ENCODE peak calls at places on chromosome 1, in six cellular contexts. Q, F, Z, N, J and X are unnamed samples.

GRCh38 chr1:218772575-218772974 is 401.1 kb upstream of the LYPLAL1 start:
- DNase-seq in Q (peak; percentile 85), F (no peak), Z (no peak), N (peak; percentile 82), J (peak; percentile 74), X (no peak)

GRCh38 chr1:89966666-89967065 is 28.2 kb upstream of the ZNF326 start:
- DNase-seq in Q (no peak), F (no peak), Z (no peak), N (no peak), J (no peak), X (no peak)

GRCh38 chr1:221440658-221441057 is 301.2 kb downstream of the DUSP10 start:
- DNase-seq in Q (no peak), F (no peak), Z (no peak), N (peak; percentile 52), J (peak; percentile 39), X (no peak)

GRCh38 chr1:232084584-232085223 is 458.1 kb downstream of the DISC1 start:
- DNase-seq in Q (peak; percentile 37), F (peak; percentile 17), Z (no peak), N (peak; percentile 17), J (peak; percentile 17), X (no peak)

GRCh38 chr1:209813902-209814301 is 8.0 kb upstream of the IRF6 start:
- DNase-seq in Q (no peak), F (no peak), Z (no peak), N (no peak), J (no peak), X (no peak)

GRCh38 chr1:86846166-86846647 is 67.7 kb downstream of the SELENOF start:
- DNase-seq in Q (peak; percentile 91), F (no peak), Z (no peak), N (peak; percentile 92), J (peak; percentile 97), X (no peak)

GRCh38 chr1:86516366-86516765 is 30.5 kb upstream of the CLCA4 start:
- DNase-seq in Q (no peak), F (no peak), Z (no peak), N (peak; percentile 44), J (no peak), X (no peak)

GRCh38 chr1:11967028-11967547 is 13.2 kb upstream of the MFN2 start:
- DNase-seq in Q (no peak), F (peak; percentile 15), Z (no peak), N (peak; percentile 35), J (peak; percentile 17), X (peak; percentile 43)

GRCh38 chr1:91609571-91609970 is 108.9 kb downstream of the CDC7 start:
- DNase-seq in Q (peak; percentile 77), F (no peak), Z (no peak), N (peak; percentile 81), J (peak; percentile 78), X (no peak)

GRCh38 chr1:53842347-53842746 is 4.3 kb upstream of the NDC1 start:
- DNase-seq in Q (no peak), F (no peak), Z (no peak), N (no peak), J (no peak), X (no peak)

GRCh38 chr1:53834776-53835175 is 3.3 kb downstream of the NDC1 start:
- DNase-seq in Q (no peak), F (no peak), Z (no peak), N (no peak), J (no peak), X (no peak)

GRCh38 chr1:53838654-53838974 is 518 bp upstream of the NDC1 start:
- DNase-seq in Q (no peak), F (no peak), Z (no peak), N (no peak), J (no peak), X (no peak)

GRCh38 chr1:53835491-53835890 is 2.6 kb downstream of the NDC1 start:
- DNase-seq in Q (peak; percentile 82), F (no peak), Z (no peak), N (no peak), J (peak; percentile 65), X (no peak)

GRCh38 chr1:53837924-53838653 is at the start of gene NDC1:
- DNase-seq in Q (peak; percentile 96), F (peak; percentile 96), Z (peak; percentile 90), N (peak; percentile 98), J (peak; percentile 95), X (peak; percentile 94)
- TF ChIP-seq CTCF in Q (peak; percentile 18), F (peak; percentile 2), Z (peak; percentile 29), N (no peak), J (no peak), X (peak; percentile 2)

GRCh38 chr1:207820568-207821463 is 69.0 kb downstream of the CD46 start:
- DNase-seq in Q (no peak), F (no peak), Z (no peak), N (no peak), J (no peak), X (no peak)
- H3K4me3 ChIP-seq in Q (no peak overlapping the region), F (peak overlapping the region; percentile 77), Z (peak overlapping the region; percentile 78), N (no peak overlapping the region), J (no peak overlapping the region), X (peak overlapping the region; percentile 73)

GRCh38 chr1:215958836-215959235 is 391.7 kb downstream of the KCTD3 start:
- DNase-seq in Q (peak; percentile 72), F (no peak), Z (no peak), N (no peak), J (peak; percentile 6), X (no peak)

GRCh38 chr1:215957692-215958091 is 390.6 kb downstream of the KCTD3 start:
- DNase-seq in Q (peak; percentile 66), F (no peak), Z (no peak), N (no peak), J (peak; percentile 13), X (no peak)
- TF ChIP-seq CTCF in Q (no peak), F (no peak), Z (no peak), N (no peak), J (no peak), X (no peak)

DNA sequence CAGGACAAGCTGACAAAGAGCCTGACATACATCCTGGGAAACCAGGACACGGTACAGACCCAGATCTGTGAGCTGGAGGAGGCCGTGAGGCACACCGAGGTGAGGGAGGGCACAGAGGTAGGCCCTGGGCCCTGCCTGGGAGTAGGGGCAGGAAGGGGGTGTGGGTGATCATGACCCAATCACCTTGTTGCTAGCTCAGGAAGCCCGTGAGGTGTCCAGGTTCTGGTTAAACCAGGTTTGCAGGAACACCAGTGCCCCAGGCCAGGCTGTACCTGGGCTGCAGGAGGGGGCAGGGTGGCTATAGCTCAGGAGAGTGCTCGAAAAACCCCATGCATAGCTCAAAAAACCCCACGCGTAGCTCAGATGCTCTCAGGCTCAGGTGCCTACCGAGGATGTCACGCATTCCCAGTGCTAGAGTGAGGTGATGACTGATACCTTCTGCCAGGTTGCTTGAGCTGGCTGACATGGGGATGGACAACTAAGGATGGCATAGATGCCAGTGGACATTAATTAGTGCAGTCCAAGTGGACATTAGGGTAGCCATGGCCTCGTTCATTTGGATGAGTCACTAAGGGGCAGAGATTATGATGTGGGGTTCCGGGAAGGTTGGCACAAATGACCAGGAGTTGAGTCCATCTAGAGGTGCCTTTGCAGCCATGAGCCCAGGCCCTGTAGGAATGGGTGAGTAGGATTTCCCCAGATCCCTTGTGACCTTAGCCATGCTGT is 3.7 kb downstream of the TRIM46 start:
- DNase-seq in Q (no peak), F (no peak), Z (no peak), N (no peak), J (no peak), X (no peak)
- H3K4me3 ChIP-seq in Q (no peak overlapping the region), F (no peak overlapping the region), Z (no peak overlapping the region), N (no peak overlapping the region), J (no peak overlapping the region), X (no peak overlapping the region)

DNA sequence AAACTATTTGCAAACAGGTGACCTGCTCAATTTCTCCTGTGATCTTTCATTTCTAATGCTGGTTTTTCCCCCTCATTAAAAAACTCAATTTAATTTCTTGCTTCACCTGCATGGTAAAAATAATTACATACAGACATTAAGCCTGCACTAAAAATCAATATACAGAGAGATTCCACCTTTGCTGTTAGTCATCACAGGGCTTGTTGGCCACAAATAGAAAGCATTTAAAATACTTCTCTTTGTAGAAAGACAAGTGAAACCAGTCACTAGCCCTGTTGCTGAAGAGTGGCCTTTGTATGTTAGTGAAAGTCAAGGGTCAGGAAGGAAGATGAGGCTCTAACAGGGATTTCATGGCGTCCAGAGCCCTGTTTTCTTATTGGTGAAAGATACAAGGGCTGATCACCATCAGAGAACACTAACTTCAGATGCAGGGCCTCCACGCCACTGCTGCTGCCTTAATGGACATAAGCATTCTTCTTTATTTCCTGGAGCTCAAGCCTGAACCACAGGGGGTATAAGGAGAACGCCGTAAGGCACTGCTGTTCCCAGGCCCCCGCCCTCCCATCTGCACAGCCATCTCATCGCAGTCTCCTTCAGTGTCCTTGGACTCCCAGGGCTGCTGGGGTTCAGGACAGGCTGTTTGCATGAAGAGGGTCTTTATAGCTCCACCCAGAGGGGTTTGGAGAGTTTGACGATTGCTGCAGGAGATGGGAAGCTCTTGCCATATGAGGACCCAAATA is 117.2 kb upstream of the IRF2BP2 start:
- DNase-seq in Q (peak; percentile 29), F (peak; percentile 60), Z (no peak), N (no peak), J (peak; percentile 35), X (peak; percentile 40)
- TF ChIP-seq CTCF in Q (no peak), F (no peak), Z (no peak), N (no peak), J (no peak), X (no peak)

DNA sequence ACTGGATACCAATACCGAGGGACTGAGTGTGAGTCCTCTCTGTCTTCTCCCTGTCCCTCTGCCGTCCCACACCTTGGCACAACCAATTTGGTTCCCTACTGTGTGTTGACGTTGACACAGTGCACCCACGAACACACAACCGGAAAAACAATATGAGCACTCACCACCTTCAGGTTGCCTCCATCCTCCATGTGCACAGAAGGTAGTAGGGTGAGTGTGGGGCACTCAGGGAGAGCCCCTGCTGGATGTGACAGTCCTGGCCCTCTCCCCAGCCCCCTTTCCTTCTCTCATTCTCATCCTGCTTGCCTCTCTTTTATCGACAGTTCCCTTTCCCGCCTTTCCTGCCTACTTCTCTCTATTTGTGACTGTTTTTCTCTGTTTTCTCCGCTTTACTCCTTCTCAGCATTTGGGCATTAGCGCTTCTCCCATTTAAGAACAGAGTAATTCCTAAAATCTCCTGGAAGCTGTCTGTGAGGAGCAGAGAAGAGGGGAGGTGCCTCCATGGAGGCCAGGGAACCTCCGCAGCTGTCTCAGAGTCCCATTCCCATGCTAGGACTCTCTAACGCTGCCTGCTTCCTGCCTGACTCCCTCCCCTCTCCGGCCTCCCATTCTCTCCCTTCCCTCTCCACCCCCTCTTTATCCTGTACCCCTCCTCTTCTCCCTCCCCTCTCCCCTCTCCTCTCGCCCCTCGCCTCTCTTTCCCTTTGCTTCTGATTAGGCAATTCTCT is 16.4 kb downstream of the CADM3 start:
- DNase-seq in Q (no peak), F (no peak), Z (no peak), N (no peak), J (no peak), X (no peak)
- H3K4me3 ChIP-seq in Q (no peak overlapping the region), F (no peak overlapping the region), Z (peak overlapping the region; percentile 48), N (no peak overlapping the region), J (no peak overlapping the region), X (peak overlapping the region; percentile 18)

GRCh38 chr1:47449702-47450552 is 12.1 kb downstream of the FOXD2 start:
- DNase-seq in Q (no peak), F (no peak), Z (peak; percentile 31), N (no peak), J (no peak), X (no peak)
- TF ChIP-seq CTCF in Q (peak; percentile 39), F (peak; percentile 30), Z (peak; percentile 57), N (peak; percentile 9), J (peak; percentile 30), X (peak; percentile 36)